ENCODE peak calls at places on chromosomes 6 and 20, in eight cellular contexts. F is sigmoid colon, X is transverse colon, W is HepG2, K is K562, U is SK-N-SH, N is H1, M is GM12878. E is an unnamed sample. For H3K4me1, the result is how much of the 10 kb centered on the place peaks cover.

GRCh38 chr20:47351643-47352331 is 4.7 kb downstream of the ZMYND8 start:
- DNase-seq in K (no peak), N (no peak), U (peak), M (no peak), W (no peak), F (no peak), X (no peak), E (no peak)

GRCh38 chr20:36519944-36520343 is 21.4 kb upstream of the MYL9 start:
- DNase-seq in X (no peak), K (no peak), U (no peak), M (no peak), W (no peak), N (no peak), F (no peak), E (no peak)

GRCh38 chr20:43915209-43916072 is 789 bp downstream of the TOX2 start:
- DNase-seq in N (peak), W (no peak), K (no peak), X (peak), F (no peak), U (peak), M (no peak), E (no peak)

GRCh38 chr6:92281571-92282076 is 1137.7 kb downstream of the EPHA7 start:
- DNase-seq in U (no peak), N (no peak), K (no peak), M (no peak), F (no peak), W (no peak), X (no peak), E (no peak)

GRCh38 chr6:122701666-122702065 is 77.8 kb upstream of the FABP7 start:
- DNase-seq in K (no peak), M (no peak), W (no peak), F (no peak), X (no peak), U (no peak), N (no peak), E (no peak)

GRCh38 chr6:129849456-129849855 is 11.7 kb downstream of the TMEM244 start:
- DNase-seq in U (no peak), F (no peak), W (no peak), K (no peak), M (no peak), X (no peak), N (no peak), E (no peak)

GRCh38 chr6:40328376-40328987 is 258.7 kb downstream of the LRFN2 start:
- DNase-seq in X (peak), K (peak), U (peak), W (no peak), N (peak), M (no peak), F (no peak), E (peak)

GRCh38 chr6:16498237-16498636 is 259.9 kb downstream of the GMPR start:
- DNase-seq in N (no peak), F (no peak), X (no peak), M (no peak), U (no peak), K (no peak), W (no peak), E (no peak)

GRCh38 chr6:89951574-89952360 is 57.5 kb downstream of the GJA10 start:
- DNase-seq in K (no peak), N (no peak), W (peak), M (no peak), U (no peak), F (no peak), X (no peak), E (no peak)

GRCh38 chr6:53854843-53855567 is 60.2 kb downstream of the LRRC1 start:
- DNase-seq in U (no peak), X (no peak), N (no peak), W (peak), K (no peak), F (no peak), M (peak), E (no peak)

GRCh38 chr6:56555438-56555872 is 87.2 kb downstream of the DST start:
- DNase-seq in K (no peak), N (no peak), M (no peak), X (no peak), W (no peak), U (no peak), F (peak), E (no peak)

GRCh38 chr6:56549014-56549413 is 93.7 kb downstream of the DST start:
- DNase-seq in K (no peak), M (no peak), F (no peak), X (no peak), N (no peak), U (peak), W (no peak), E (no peak)

GRCh38 chr6:56550307-56550706 is 92.4 kb downstream of the DST start:
- DNase-seq in U (no peak), K (no peak), F (no peak), N (no peak), M (no peak), W (no peak), X (no peak), E (no peak)

GRCh38 chr6:56551409-56552120 is 91.1 kb downstream of the DST start:
- DNase-seq in X (no peak), F (peak), M (no peak), K (no peak), N (no peak), W (peak), U (peak), E (no peak)

GRCh38 chr6:56552212-56553130 is 90.2 kb downstream of the DST start:
- DNase-seq in U (no peak), F (no peak), N (no peak), M (no peak), X (no peak), W (no peak), K (no peak), E (no peak)
- TF ChIP-seq EP300 in U (no peak), F (no peak), N (no peak), M (no peak), X (no peak), W (no peak), K (no peak), E (no peak)

GRCh38 chr20:53579266-53579580 is 14.4 kb downstream of the ZNF217 start:
- DNase-seq in X (no peak), N (no peak), F (no peak), W (no peak), K (no peak), U (no peak), M (no peak), E (peak)

GRCh38 chr20:53581444-53582311 is 12.0 kb downstream of the ZNF217 start:
- DNase-seq in N (no peak), W (no peak), F (no peak), X (peak), K (no peak), U (no peak), M (no peak), E (peak)

GRCh38 chr20:53580376-53581111 is 13.1 kb downstream of the ZNF217 start:
- DNase-seq in F (no peak), M (no peak), W (no peak), U (no peak), K (no peak), N (no peak), X (no peak), E (peak)

GRCh38 chr20:53579581-53580375 is 13.9 kb downstream of the ZNF217 start:
- DNase-seq in U (no peak), K (no peak), F (no peak), N (no peak), W (peak), M (no peak), X (peak), E (peak)

DNA sequence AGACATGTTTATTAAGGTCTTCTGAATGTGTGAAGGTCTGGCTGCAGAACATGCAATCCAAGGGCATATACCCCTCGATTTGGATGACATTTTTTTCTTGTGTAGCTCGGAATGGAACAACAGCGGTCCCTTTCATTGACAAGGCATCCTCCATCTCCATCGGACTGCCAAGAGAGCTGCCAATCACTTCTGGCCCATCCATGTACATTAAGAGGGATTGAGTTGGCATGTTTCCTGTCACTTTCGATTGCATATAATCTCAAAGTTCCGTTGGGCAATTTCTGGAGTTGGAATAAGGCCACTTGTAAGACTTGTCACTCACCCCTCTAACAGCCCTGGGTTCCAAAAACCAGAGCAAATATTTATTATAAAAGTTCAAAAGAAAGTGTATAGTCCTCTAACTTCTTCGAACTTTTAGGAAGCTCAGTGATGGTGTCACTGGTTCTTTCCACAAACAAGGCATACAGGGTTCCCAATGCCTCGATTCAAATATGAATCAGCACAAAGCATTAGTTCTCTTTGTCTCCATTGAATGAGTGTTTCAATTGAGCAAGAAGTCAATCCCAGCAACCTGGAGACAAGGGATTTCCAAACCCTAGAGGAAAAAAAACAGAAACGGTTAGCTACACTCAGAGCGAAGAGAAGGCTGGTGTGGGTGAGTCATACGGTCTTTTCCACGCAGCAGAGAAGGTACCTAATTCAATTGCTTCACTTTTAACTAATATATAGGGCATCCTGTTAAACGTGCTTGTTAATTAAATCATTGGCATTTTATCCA is 10.9 kb downstream of the ZNF217 start:
- DNase-seq in M (no peak), U (peak), K (no peak), N (no peak), W (peak), X (no peak), F (peak), E (peak)
- H3K4me1 ChIP-seq in M (under half), U (half or more), K (under half), N (under half), W (half or more), X (under half), F (under half), E (half or more)

DNA sequence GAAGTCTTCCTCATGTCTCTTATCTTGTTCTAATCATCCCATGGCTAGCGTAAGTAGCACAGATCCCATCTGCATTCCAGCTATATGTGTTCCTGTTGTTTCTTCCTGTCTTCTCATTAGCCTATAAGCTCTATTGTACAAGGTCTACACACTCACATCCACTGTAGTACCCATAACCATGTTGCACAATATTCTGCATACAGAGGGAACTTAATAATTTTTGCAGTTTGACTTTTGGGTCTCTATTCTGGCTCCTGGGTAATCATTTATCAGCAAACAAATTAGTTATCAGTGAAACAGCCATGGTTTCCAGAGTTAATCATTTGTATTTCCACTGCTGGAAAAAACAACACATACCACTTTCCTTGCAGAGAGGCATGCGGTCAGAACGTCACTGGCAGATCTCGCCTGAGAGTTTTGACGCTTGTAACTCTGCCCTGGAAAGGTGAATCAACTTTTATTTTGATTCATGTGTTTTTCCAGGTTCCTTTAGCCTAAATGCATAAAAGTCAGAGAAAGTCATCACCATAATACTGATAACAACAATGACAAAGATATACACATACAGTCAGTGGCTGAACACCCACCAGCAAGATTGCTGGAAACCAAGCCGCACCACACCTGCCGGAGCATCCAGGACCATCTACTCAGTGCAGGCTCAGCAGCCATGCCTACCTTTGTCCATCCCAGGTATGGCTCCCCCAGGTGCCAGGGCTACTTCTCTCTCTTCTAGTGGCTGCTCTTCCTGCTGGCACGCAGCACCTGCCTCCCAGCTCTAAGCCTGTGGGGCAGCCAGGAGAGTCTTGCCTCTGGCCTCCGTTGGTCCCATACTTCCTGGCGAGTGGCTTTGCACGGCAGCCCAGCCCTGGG is 158.2 kb downstream of the QRSL1 start:
- DNase-seq in F (no peak), W (peak), X (no peak), M (no peak), U (no peak), K (no peak), N (no peak), E (peak)
- TF ChIP-seq POLR2AphosphoS5 in F (no peak), W (no peak), X (no peak), M (no peak), U (no peak), K (no peak), N (no peak), E (no peak)

DNA sequence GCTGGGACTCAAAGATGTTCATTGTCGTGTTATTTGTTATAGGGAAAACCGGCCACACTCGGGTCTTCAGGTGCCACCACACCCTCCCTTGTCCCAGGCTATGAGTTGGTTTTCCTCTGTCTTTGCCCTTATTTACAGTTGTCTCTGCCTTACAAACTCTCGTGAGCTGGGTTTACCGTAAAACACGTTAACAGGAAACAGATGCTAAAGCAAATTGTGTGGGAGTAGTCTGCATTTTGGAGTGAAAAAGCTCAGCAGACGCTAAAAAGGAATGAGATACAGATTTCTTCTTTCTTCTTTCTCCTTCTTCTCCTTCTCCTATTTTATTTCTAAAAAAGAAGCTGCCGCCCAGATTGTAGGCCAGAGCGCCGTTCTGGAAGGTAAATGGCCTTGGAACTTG is 52.0 kb downstream of the APCDD1L start:
- DNase-seq in N (no peak), X (no peak), F (no peak), K (no peak), M (no peak), U (no peak), W (no peak), E (no peak)
- TF ChIP-seq EP300 in N (no peak), X (no peak), F (no peak), K (no peak), M (no peak), U (no peak), W (no peak), E (no peak)

GRCh38 chr20:13341737-13342393 is 120.8 kb downstream of the ISM1 start:
- DNase-seq in W (no peak), N (no peak), X (no peak), U (no peak), F (no peak), K (no peak), M (no peak), E (no peak)
- H3K4me1 ChIP-seq in W (half or more), N (under half), X (under half), U (under half), F (under half), K (under half), M (under half), E (under half)